ENCODE peak calls at places on chromosomes 3 and 15, in nine cellular contexts. One of them, this sample, is unnamed.
A peak's percentile ranks its signal among the peaks of the same experiment; 100 is the strongest.

GRCh38 chr15:73647259-73648026 is 14.3 kb upstream of the NPTN start:
- DNase-seq in kidney: no peak
- DNase-seq in mesenchymal stem cell: no peak
- DNase-seq in adrenal gland: no peak
- DNase-seq in Caco-2: peak; percentile 37
- DNase-seq in lung: no peak
- DNase-seq in sigmoid colon: no peak
- DNase-seq in upper lobe of left lung: no peak
- DNase-seq in colonic mucosa: no peak
- DNase-seq in this sample: no peak

GRCh38 chr15:81155375-81156218 is 21.5 kb downstream of the CFAP161 start:
- DNase-seq in kidney: no peak
- DNase-seq in mesenchymal stem cell: peak; percentile 36
- DNase-seq in adrenal gland: peak; percentile 55
- DNase-seq in Caco-2: no peak
- DNase-seq in lung: no peak
- DNase-seq in sigmoid colon: peak; percentile 78
- DNase-seq in upper lobe of left lung: no peak
- DNase-seq in colonic mucosa: no peak
- DNase-seq in this sample: peak; percentile 32

GRCh38 chr3:122493296-122493695 is 21.4 kb downstream of the KPNA1 start:
- DNase-seq in kidney: no peak
- DNase-seq in mesenchymal stem cell: peak; percentile 88
- DNase-seq in adrenal gland: no peak
- DNase-seq in Caco-2: no peak
- DNase-seq in lung: no peak
- DNase-seq in sigmoid colon: no peak
- DNase-seq in upper lobe of left lung: no peak
- DNase-seq in colonic mucosa: no peak
- DNase-seq in this sample: no peak

GRCh38 chr3:58994746-58995330 is 55.0 kb downstream of the CFAP20DC start:
- DNase-seq in kidney: no peak
- DNase-seq in mesenchymal stem cell: peak; percentile 70
- DNase-seq in adrenal gland: peak; percentile 52
- DNase-seq in Caco-2: peak; percentile 43
- DNase-seq in lung: no peak
- DNase-seq in sigmoid colon: no peak
- DNase-seq in upper lobe of left lung: no peak
- DNase-seq in colonic mucosa: peak; percentile 67
- DNase-seq in this sample: peak; percentile 39

GRCh38 chr15:57138260-57138895 is 219.9 kb downstream of the TCF12 start:
- DNase-seq in kidney: no peak
- DNase-seq in mesenchymal stem cell: peak; percentile 75
- DNase-seq in adrenal gland: peak; percentile 32
- DNase-seq in Caco-2: peak; percentile 60
- DNase-seq in lung: peak; percentile 30
- DNase-seq in sigmoid colon: no peak
- DNase-seq in upper lobe of left lung: no peak
- DNase-seq in colonic mucosa: no peak
- DNase-seq in this sample: peak; percentile 34

GRCh38 chr3:16374047-16375019 is 109.3 kb downstream of the OXNAD1 start:
- DNase-seq in kidney: peak; percentile 77
- DNase-seq in mesenchymal stem cell: no peak
- DNase-seq in adrenal gland: no peak
- DNase-seq in Caco-2: no peak
- DNase-seq in lung: peak; percentile 36
- DNase-seq in sigmoid colon: no peak
- DNase-seq in upper lobe of left lung: peak; percentile 56
- DNase-seq in colonic mucosa: no peak
- DNase-seq in this sample: no peak

GRCh38 chr15:33500432-33500831 is 189.7 kb downstream of the RYR3 start:
- DNase-seq in kidney: no peak
- DNase-seq in mesenchymal stem cell: no peak
- DNase-seq in adrenal gland: no peak
- DNase-seq in Caco-2: no peak
- DNase-seq in lung: no peak
- DNase-seq in sigmoid colon: no peak
- DNase-seq in upper lobe of left lung: no peak
- DNase-seq in colonic mucosa: no peak
- DNase-seq in this sample: no peak

GRCh38 chr15:35624881-35625280 is 78.9 kb upstream of the DPH6 start:
- DNase-seq in kidney: peak; percentile 67
- DNase-seq in mesenchymal stem cell: peak; percentile 84
- DNase-seq in adrenal gland: peak; percentile 43
- DNase-seq in Caco-2: no peak
- DNase-seq in lung: peak; percentile 72
- DNase-seq in sigmoid colon: peak; percentile 75
- DNase-seq in upper lobe of left lung: no peak
- DNase-seq in colonic mucosa: peak; percentile 20
- DNase-seq in this sample: no peak

GRCh38 chr3:155154255-155154654 is 74.1 kb downstream of the MME start:
- DNase-seq in kidney: no peak
- DNase-seq in mesenchymal stem cell: peak; percentile 36
- DNase-seq in adrenal gland: no peak
- DNase-seq in Caco-2: no peak
- DNase-seq in lung: no peak
- DNase-seq in sigmoid colon: no peak
- DNase-seq in upper lobe of left lung: no peak
- DNase-seq in colonic mucosa: no peak
- DNase-seq in this sample: no peak

GRCh38 chr3:48405343-48405881 is 24.5 kb downstream of the PLXNB1 start:
- DNase-seq in kidney: peak; percentile 57
- DNase-seq in mesenchymal stem cell: no peak
- DNase-seq in adrenal gland: no peak
- DNase-seq in Caco-2: no peak
- DNase-seq in lung: no peak
- DNase-seq in sigmoid colon: peak; percentile 68
- DNase-seq in upper lobe of left lung: peak; percentile 48
- DNase-seq in colonic mucosa: no peak
- DNase-seq in this sample: no peak

GRCh38 chr3:42230860-42231259 is 35.1 kb downstream of the CCK start:
- DNase-seq in kidney: no peak
- DNase-seq in mesenchymal stem cell: no peak
- DNase-seq in adrenal gland: no peak
- DNase-seq in Caco-2: no peak
- DNase-seq in lung: no peak
- DNase-seq in sigmoid colon: no peak
- DNase-seq in upper lobe of left lung: no peak
- DNase-seq in colonic mucosa: no peak
- DNase-seq in this sample: no peak

GRCh38 chr15:70647396-70647795 is 116.0 kb downstream of the UACA start:
- DNase-seq in kidney: no peak
- DNase-seq in mesenchymal stem cell: no peak
- DNase-seq in adrenal gland: no peak
- DNase-seq in Caco-2: no peak
- DNase-seq in lung: no peak
- DNase-seq in sigmoid colon: no peak
- DNase-seq in upper lobe of left lung: no peak
- DNase-seq in colonic mucosa: no peak
- DNase-seq in this sample: no peak
- H3K4me1 ChIP-seq in kidney: no peaks in the 10 kb centered on the region
- H3K4me1 ChIP-seq in mesenchymal stem cell: no peaks in the 10 kb centered on the region
- H3K4me1 ChIP-seq in adrenal gland: no peaks in the 10 kb centered on the region
- H3K4me1 ChIP-seq in Caco-2: peaks cover 32% of the 10 kb centered on the region
- H3K4me1 ChIP-seq in lung: peaks cover 2% of the 10 kb centered on the region
- H3K4me1 ChIP-seq in sigmoid colon: no peaks in the 10 kb centered on the region
- H3K4me1 ChIP-seq in upper lobe of left lung: no peaks in the 10 kb centered on the region
- H3K4me1 ChIP-seq in colonic mucosa: no peaks in the 10 kb centered on the region
- H3K4me1 ChIP-seq in this sample: peaks cover 30% of the 10 kb centered on the region

DNA sequence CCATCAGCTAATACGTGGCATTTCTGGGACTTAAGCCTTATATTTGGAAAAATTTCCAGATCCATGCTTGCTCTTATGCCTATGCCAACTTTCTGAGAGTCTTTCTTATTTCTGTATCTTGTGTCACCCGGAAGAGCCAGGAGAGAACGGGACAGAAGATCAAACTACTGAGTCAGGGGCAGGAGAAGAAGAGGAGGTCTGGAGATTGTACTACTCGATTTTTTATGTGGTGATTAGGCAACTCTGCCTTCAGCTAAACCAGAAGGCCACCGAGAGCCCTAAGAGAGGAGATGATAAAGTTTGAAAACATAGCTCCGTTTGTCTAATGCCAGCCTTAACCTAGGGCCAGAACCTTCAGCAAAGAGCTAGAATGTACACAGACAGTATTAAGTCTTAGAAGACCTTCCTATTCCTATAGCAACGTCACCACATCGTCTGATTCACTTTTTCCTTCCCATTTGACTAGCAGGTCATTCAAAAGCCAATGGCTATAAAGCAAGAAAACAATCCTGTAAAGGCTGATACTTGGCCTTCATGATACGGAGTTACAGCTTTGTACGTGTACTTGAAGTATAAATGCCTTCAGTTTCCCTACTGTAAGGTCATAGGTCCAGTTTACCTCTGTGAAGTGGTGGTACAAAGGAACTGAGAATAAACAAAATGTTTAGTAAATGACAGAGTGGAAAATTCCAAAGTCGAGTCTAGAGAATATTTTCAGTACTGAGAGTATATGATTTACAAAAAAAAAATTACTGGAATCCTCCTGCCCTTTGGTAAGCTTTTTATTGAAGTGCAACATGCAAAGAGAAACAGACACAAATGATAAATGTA is 96.1 kb upstream of the ICE2 start:
- DNase-seq in kidney: no peak
- DNase-seq in mesenchymal stem cell: peak; percentile 72
- DNase-seq in adrenal gland: no peak
- DNase-seq in Caco-2: no peak
- DNase-seq in lung: no peak
- DNase-seq in sigmoid colon: no peak
- DNase-seq in upper lobe of left lung: no peak
- DNase-seq in colonic mucosa: no peak
- DNase-seq in this sample: peak; percentile 81
- H3K4me1 ChIP-seq in kidney: no peaks in the 10 kb centered on the region
- H3K4me1 ChIP-seq in mesenchymal stem cell: peaks cover 2% of the 10 kb centered on the region
- H3K4me1 ChIP-seq in adrenal gland: peaks cover 78% of the 10 kb centered on the region
- H3K4me1 ChIP-seq in Caco-2: peaks cover 22% of the 10 kb centered on the region
- H3K4me1 ChIP-seq in lung: peaks cover 4% of the 10 kb centered on the region
- H3K4me1 ChIP-seq in sigmoid colon: peaks cover 49% of the 10 kb centered on the region
- H3K4me1 ChIP-seq in upper lobe of left lung: peaks cover 33% of the 10 kb centered on the region
- H3K4me1 ChIP-seq in colonic mucosa: no peaks in the 10 kb centered on the region
- H3K4me1 ChIP-seq in this sample: peaks cover 89% of the 10 kb centered on the region

GRCh38 chr3:14373753-14374376 is 28.5 kb upstream of the SLC6A6 start:
- DNase-seq in kidney: no peak
- DNase-seq in mesenchymal stem cell: no peak
- DNase-seq in adrenal gland: no peak
- DNase-seq in Caco-2: no peak
- DNase-seq in lung: no peak
- DNase-seq in sigmoid colon: no peak
- DNase-seq in upper lobe of left lung: no peak
- DNase-seq in colonic mucosa: no peak
- DNase-seq in this sample: no peak
- H3K4me1 ChIP-seq in kidney: peaks cover 9% of the 10 kb centered on the region
- H3K4me1 ChIP-seq in mesenchymal stem cell: peaks cover 29% of the 10 kb centered on the region
- H3K4me1 ChIP-seq in adrenal gland: peaks cover 20% of the 10 kb centered on the region
- H3K4me1 ChIP-seq in Caco-2: peaks cover 45% of the 10 kb centered on the region
- H3K4me1 ChIP-seq in lung: peaks cover 22% of the 10 kb centered on the region
- H3K4me1 ChIP-seq in sigmoid colon: peaks cover 6% of the 10 kb centered on the region
- H3K4me1 ChIP-seq in upper lobe of left lung: peaks cover 61% of the 10 kb centered on the region
- H3K4me1 ChIP-seq in colonic mucosa: peaks cover 14% of the 10 kb centered on the region
- H3K4me1 ChIP-seq in this sample: peaks cover 44% of the 10 kb centered on the region

GRCh38 chr3:131158434-131158833 is 131.8 kb downstream of the NEK11 start:
- DNase-seq in kidney: no peak
- DNase-seq in mesenchymal stem cell: no peak
- DNase-seq in adrenal gland: no peak
- DNase-seq in Caco-2: no peak
- DNase-seq in lung: no peak
- DNase-seq in sigmoid colon: peak; percentile 57
- DNase-seq in upper lobe of left lung: peak; percentile 28
- DNase-seq in colonic mucosa: no peak
- DNase-seq in this sample: no peak
- H3K4me1 ChIP-seq in kidney: no peaks in the 10 kb centered on the region
- H3K4me1 ChIP-seq in mesenchymal stem cell: no peaks in the 10 kb centered on the region
- H3K4me1 ChIP-seq in adrenal gland: no peaks in the 10 kb centered on the region
- H3K4me1 ChIP-seq in Caco-2: no peaks in the 10 kb centered on the region
- H3K4me1 ChIP-seq in lung: no peaks in the 10 kb centered on the region
- H3K4me1 ChIP-seq in sigmoid colon: no peaks in the 10 kb centered on the region
- H3K4me1 ChIP-seq in upper lobe of left lung: no peaks in the 10 kb centered on the region
- H3K4me1 ChIP-seq in colonic mucosa: no peaks in the 10 kb centered on the region
- H3K4me1 ChIP-seq in this sample: no peaks in the 10 kb centered on the region

GRCh38 chr3:152333928-152334327 is 65.2 kb downstream of the MBNL1 start:
- DNase-seq in kidney: no peak
- DNase-seq in mesenchymal stem cell: no peak
- DNase-seq in adrenal gland: no peak
- DNase-seq in Caco-2: no peak
- DNase-seq in lung: no peak
- DNase-seq in sigmoid colon: no peak
- DNase-seq in upper lobe of left lung: no peak
- DNase-seq in colonic mucosa: no peak
- DNase-seq in this sample: no peak

GRCh38 chr3:152331975-152332374 is 63.2 kb downstream of the MBNL1 start:
- DNase-seq in kidney: no peak
- DNase-seq in mesenchymal stem cell: no peak
- DNase-seq in adrenal gland: no peak
- DNase-seq in Caco-2: no peak
- DNase-seq in lung: no peak
- DNase-seq in sigmoid colon: no peak
- DNase-seq in upper lobe of left lung: no peak
- DNase-seq in colonic mucosa: no peak
- DNase-seq in this sample: no peak

GRCh38 chr3:152328841-152329240 is 60.1 kb downstream of the MBNL1 start:
- DNase-seq in kidney: no peak
- DNase-seq in mesenchymal stem cell: peak; percentile 92
- DNase-seq in adrenal gland: no peak
- DNase-seq in Caco-2: no peak
- DNase-seq in lung: no peak
- DNase-seq in sigmoid colon: no peak
- DNase-seq in upper lobe of left lung: no peak
- DNase-seq in colonic mucosa: no peak
- DNase-seq in this sample: peak; percentile 78

GRCh38 chr3:152331018-152331541 is 62.4 kb downstream of the MBNL1 start:
- DNase-seq in kidney: no peak
- DNase-seq in mesenchymal stem cell: peak; percentile 93
- DNase-seq in adrenal gland: peak; percentile 70
- DNase-seq in Caco-2: no peak
- DNase-seq in lung: no peak
- DNase-seq in sigmoid colon: no peak
- DNase-seq in upper lobe of left lung: no peak
- DNase-seq in colonic mucosa: peak; percentile 51
- DNase-seq in this sample: peak; percentile 29

DNA sequence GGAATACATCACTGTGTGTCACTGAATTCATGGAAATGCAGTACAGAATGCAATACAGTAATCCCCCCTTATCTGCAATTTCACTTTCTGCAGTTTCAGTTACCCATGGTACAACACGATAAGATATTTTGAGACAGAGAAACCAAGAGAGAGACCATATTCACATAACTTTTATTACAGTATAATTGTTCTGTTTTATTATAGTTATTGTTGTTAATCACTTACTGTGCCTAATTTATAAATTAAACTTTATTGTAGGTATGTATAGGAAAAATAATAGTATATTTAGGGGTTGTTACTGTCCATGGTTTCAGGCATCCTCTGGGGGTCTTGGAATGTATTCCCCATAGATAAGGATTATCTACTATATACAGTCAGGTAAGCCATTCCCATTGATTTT is 61.8 kb downstream of the MBNL1 start:
- DNase-seq in kidney: no peak
- DNase-seq in mesenchymal stem cell: no peak
- DNase-seq in adrenal gland: no peak
- DNase-seq in Caco-2: no peak
- DNase-seq in lung: no peak
- DNase-seq in sigmoid colon: no peak
- DNase-seq in upper lobe of left lung: no peak
- DNase-seq in colonic mucosa: no peak
- DNase-seq in this sample: no peak
- H3K4me1 ChIP-seq in kidney: peaks cover 5% of the 10 kb centered on the region
- H3K4me1 ChIP-seq in mesenchymal stem cell: peaks cover 2% of the 10 kb centered on the region
- H3K4me1 ChIP-seq in adrenal gland: peaks cover 76% of the 10 kb centered on the region
- H3K4me1 ChIP-seq in Caco-2: peaks cover 26% of the 10 kb centered on the region
- H3K4me1 ChIP-seq in lung: peaks cover 5% of the 10 kb centered on the region
- H3K4me1 ChIP-seq in sigmoid colon: peaks cover 88% of the 10 kb centered on the region
- H3K4me1 ChIP-seq in upper lobe of left lung: peaks cover 61% of the 10 kb centered on the region
- H3K4me1 ChIP-seq in colonic mucosa: peaks cover 13% of the 10 kb centered on the region
- H3K4me1 ChIP-seq in this sample: peaks cover 31% of the 10 kb centered on the region